ENCODE peak calls at places on chromosome 19, in eight cellular contexts. J is heart left ventricle; M is aorta; L is endodermal cell; D is CD4-positive, alpha-beta memory T cell; E is PC-9; V is psoas muscle; T is mammary epithelial cell. H is an unnamed sample.
A peak's percentile ranks its signal among the peaks of the same experiment; 100 is the strongest.

GRCh38 chr19:53507523-53508442 is 30.2 kb upstream of the ZNF331 start:
- DNase-seq in J (no peak), M (no peak), L (no peak), D (no peak), E (peak; percentile 12), V (no peak), T (no peak), H (no peak)

GRCh38 chr19:18460313-18460712 is 22.4 kb upstream of the ISYNA1 start:
- DNase-seq in J (peak; percentile 85), M (peak; percentile 95), L (no peak), D (no peak), E (no peak), V (peak; percentile 90), T (peak; percentile 65), H (no peak)

GRCh38 chr19:45801603-45802175 is 9.0 kb upstream of the DMWD start:
- DNase-seq in J (no peak), M (no peak), L (no peak), D (no peak), E (no peak), V (no peak), T (no peak), H (no peak)

GRCh38 chr19:5539431-5539833 is 28.3 kb downstream of the TINCR start:
- DNase-seq in J (peak; percentile 74), M (no peak), L (peak; percentile 80), D (no peak), E (no peak), V (no peak), T (no peak), H (no peak)

GRCh38 chr19:35266149-35266903 is 2.4 kb upstream of the USF2 start:
- DNase-seq in J (no peak), M (peak; percentile 69), L (peak; percentile 49), D (no peak), E (no peak), V (no peak), T (no peak), H (no peak)

GRCh38 chr19:18468930-18469244 is 31.0 kb upstream of the ISYNA1 start:
- DNase-seq in J (no peak), M (no peak), L (no peak), D (no peak), E (no peak), V (no peak), T (no peak), H (no peak)

GRCh38 chr19:45097776-45098520 is 5.0 kb downstream of the PPP1R37 start:
- DNase-seq in J (no peak), M (no peak), L (peak; percentile 72), D (no peak), E (peak; percentile 69), V (peak; percentile 81), T (peak; percentile 86), H (peak; percentile 76)

GRCh38 chr19:46542428-46543230 is 47.0 kb upstream of the PNMA8B start:
- DNase-seq in J (peak; percentile 93), M (peak; percentile 96), L (peak; percentile 95), D (peak; percentile 66), E (peak; percentile 79), V (peak; percentile 89), T (peak; percentile 76), H (peak; percentile 85)

GRCh38 chr19:8451885-8452284 is 7.1 kb downstream of the HNRNPM start:
- DNase-seq in J (no peak), M (no peak), L (peak; percentile 61), D (no peak), E (peak; percentile 39), V (no peak), T (peak; percentile 88), H (no peak)

GRCh38 chr19:39946532-39946931 is 12.1 kb upstream of the FCGBP start:
- DNase-seq in J (no peak), M (no peak), L (no peak), D (no peak), E (no peak), V (no peak), T (peak; percentile 75), H (no peak)

GRCh38 chr19:6458695-6459355 is 767 bp downstream of the SLC25A23 start:
- DNase-seq in J (no peak), M (no peak), L (peak; percentile 60), D (no peak), E (no peak), V (no peak), T (no peak), H (peak; percentile 63)

GRCh38 chr19:18170714-18171255 is 2.8 kb upstream of the IFI30 start:
- DNase-seq in J (peak; percentile 66), M (no peak), L (no peak), D (no peak), E (no peak), V (no peak), T (no peak), H (no peak)

GRCh38 chr19:6378036-6378435 is 2.3 kb upstream of the PSPN start:
- DNase-seq in J (no peak), M (no peak), L (peak; percentile 79), D (no peak), E (no peak), V (no peak), T (no peak), H (no peak)

GRCh38 chr19:10454267-10454666 is 33.9 kb downstream of the PDE4A start:
- DNase-seq in J (no peak), M (no peak), L (peak; percentile 85), D (no peak), E (no peak), V (no peak), T (no peak), H (no peak)

GRCh38 chr19:45475537-45476348 is 7.9 kb downstream of the FOSB start:
- DNase-seq in J (no peak), M (peak; percentile 83), L (no peak), D (peak; percentile 38), E (no peak), V (no peak), T (no peak), H (no peak)

GRCh38 chr19:19101540-19101939 is 36.7 kb downstream of the TMEM161A start:
- DNase-seq in J (no peak), M (no peak), L (no peak), D (no peak), E (no peak), V (no peak), T (no peak), H (no peak)

GRCh38 chr19:3807574-3808354 is 21.6 kb upstream of the MATK start:
- DNase-seq in J (no peak), M (no peak), L (no peak), D (no peak), E (no peak), V (no peak), T (no peak), H (no peak)

GRCh38 chr19:19061491-19061890 is 2.3 kb upstream of the SLC25A42 start:
- DNase-seq in J (peak; percentile 71), M (no peak), L (no peak), D (no peak), E (no peak), V (peak; percentile 46), T (no peak), H (peak; percentile 31)

GRCh38 chr19:7376151-7376852 is 27.6 kb downstream of the ARHGEF18 start:
- DNase-seq in J (no peak), M (peak; percentile 31), L (peak; percentile 78), D (no peak), E (peak; percentile 79), V (no peak), T (peak; percentile 59), H (no peak)

GRCh38 chr19:38049105-38049649 is 142.2 kb downstream of the SIPA1L3 start:
- DNase-seq in J (no peak), M (no peak), L (no peak), D (peak; percentile 72), E (no peak), V (no peak), T (no peak), H (peak; percentile 59)

GRCh38 chr19:42629191-42629590 is 34.5 kb upstream of the CEACAM8 start:
- DNase-seq in J (no peak), M (no peak), L (no peak), D (no peak), E (no peak), V (no peak), T (peak; percentile 21), H (no peak)
- H3K27ac ChIP-seq in J (no peak overlapping the region), M (no peak overlapping the region), L (no peak overlapping the region), D (no peak overlapping the region), E (no peak overlapping the region), V (no peak overlapping the region), T (no peak overlapping the region), H (no peak overlapping the region)

DNA sequence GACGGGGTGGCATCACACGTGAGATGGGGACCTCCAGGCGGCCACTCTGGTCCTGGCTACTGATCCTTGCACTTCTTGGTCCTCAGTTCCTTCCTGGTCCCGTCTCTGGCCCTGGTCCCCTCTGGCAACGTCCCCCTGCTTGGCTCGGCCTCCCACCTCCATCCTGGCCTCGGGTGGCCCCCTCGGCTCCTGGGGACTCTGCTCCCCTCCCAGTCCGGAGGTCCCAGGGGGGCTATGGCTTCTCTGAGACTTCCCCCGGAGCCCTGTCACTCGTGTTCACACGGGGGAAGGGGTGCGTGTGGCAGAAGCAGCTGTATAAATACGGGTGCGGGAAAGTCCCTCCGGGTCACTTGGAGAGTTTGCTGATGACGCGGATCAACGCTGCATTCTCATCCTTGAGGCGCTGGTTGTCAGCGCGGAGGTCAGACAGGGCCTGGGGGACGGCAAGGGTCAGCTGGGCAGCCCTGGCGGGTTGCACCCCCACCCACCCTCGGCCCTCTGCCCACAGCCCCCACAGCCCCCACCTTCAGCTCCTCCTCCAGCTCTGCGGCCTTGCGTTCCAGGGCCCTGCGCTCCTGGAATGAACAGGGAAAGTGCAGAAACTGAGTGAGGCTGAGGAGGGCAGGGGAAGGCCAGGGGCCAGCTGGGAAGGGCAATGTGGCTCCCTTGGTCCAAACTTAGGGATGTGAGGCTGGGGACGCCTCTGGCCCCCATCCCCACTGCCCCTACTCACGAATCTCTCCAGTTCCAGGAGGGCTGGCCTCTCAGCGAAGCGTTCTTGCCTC is 15.6 kb downstream of the EPS8L1 start:
- DNase-seq in J (peak; percentile 48), M (no peak), L (peak; percentile 53), D (no peak), E (no peak), V (peak; percentile 21), T (no peak), H (no peak)
- H3K4me3 ChIP-seq in J (no peak overlapping the region), M (no peak overlapping the region), L (no peak overlapping the region), D (no peak overlapping the region), E (no peak overlapping the region), V (no peak overlapping the region), T (no peak overlapping the region), H (no peak overlapping the region)

GRCh38 chr19:15438124-15438496 is 11.6 kb downstream of the WIZ start:
- DNase-seq in J (no peak), M (no peak), L (no peak), D (no peak), E (no peak), V (no peak), T (no peak), H (no peak)
- H3K9me3 ChIP-seq in J (no peaks in the 10 kb centered on the region), M (no peaks in the 10 kb centered on the region), L (no peaks in the 10 kb centered on the region), D (no peaks in the 10 kb centered on the region), E (no peaks in the 10 kb centered on the region), V (no peaks in the 10 kb centered on the region), T (no peaks in the 10 kb centered on the region), H (no peaks in the 10 kb centered on the region)

DNA sequence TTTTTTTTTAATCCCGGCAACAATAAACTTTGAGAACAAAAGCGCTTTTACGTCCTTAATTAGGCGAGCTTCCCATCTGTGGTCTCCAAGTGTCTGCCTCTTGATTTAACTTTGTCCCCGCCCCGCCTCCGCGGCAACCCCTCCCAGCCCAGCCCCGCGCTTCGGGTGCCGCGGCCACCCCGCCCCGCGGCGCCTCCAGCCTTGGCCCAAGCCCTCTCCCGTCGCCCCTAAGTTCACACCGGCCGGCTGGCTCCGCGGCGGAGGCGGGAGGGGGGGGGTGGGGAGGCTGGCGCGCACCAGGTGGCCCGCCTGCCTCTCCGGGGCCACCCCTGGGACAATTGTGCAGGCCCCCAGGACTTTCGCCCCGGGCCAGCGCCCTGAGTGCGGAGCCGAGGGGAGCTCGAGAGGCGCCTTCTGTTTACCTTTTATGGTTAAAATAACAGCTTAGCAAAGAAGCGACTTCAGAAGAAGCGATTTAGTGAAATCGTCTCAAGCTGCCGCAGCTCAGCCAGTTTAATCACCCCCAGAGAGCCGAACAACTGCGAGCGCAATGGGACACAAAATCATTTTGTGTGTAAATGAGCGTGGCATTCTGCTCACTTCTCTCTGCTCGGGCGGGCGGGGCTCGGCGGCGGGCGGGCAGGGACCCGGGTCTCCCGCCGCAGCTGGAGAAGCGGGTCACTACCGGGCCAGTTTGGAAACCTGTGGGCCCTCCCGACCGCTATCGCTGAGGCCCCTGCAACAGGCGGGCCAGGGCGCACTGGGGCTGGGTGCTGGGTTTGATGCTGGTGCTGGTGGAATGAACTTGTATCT is 1.4 kb downstream of the KCTD15 start:
- DNase-seq in J (peak; percentile 68), M (peak; percentile 89), L (peak; percentile 89), D (no peak), E (no peak), V (peak; percentile 55), T (peak; percentile 19), H (peak; percentile 30)
- H3K27ac ChIP-seq in J (peak overlapping the region; percentile 99), M (no peak overlapping the region), L (peak overlapping the region; percentile 93), D (no peak overlapping the region), E (no peak overlapping the region), V (peak overlapping the region; percentile 53), T (no peak overlapping the region), H (no peak overlapping the region)